ENCODE peak calls at places on chromosome 2, in six cellular contexts. M, D, L, N, Q and W are unnamed samples.

GRCh38 chr2:55363636-55364035 is 56.0 kb downstream of the CCDC88A start:
- DNase-seq in M (no peak), D (no peak), L (no peak), N (no peak), Q (no peak), W (no peak)

GRCh38 chr2:130799295-130799694 is 37.4 kb upstream of the ARHGEF4 start:
- DNase-seq in M (no peak), D (no peak), L (no peak), N (no peak), Q (no peak), W (no peak)

GRCh38 chr2:241753493-241753892 is 19.1 kb downstream of the D2HGDH start:
- DNase-seq in M (no peak), D (no peak), L (no peak), N (no peak), Q (no peak), W (no peak)

GRCh38 chr2:207385903-207386302 is 143.9 kb upstream of the CREB1 start:
- DNase-seq in M (no peak), D (no peak), L (no peak), N (no peak), Q (no peak), W (no peak)

GRCh38 chr2:86105252-86105968 is at the start of gene POLR1A:
- DNase-seq in M (peak; percentile 96), D (peak; percentile 90), L (peak; percentile 65), N (peak; percentile 90), Q (peak; percentile 92), W (peak; percentile 87)

GRCh38 chr2:12326449-12327190 is 390.1 kb upstream of the TRIB2 start:
- DNase-seq in M (no peak), D (no peak), L (no peak), N (no peak), Q (no peak), W (no peak)

GRCh38 chr2:18599509-18600254 is 10.3 kb upstream of the NT5C1B start:
- DNase-seq in M (no peak), D (no peak), L (no peak), N (no peak), Q (no peak), W (no peak)

GRCh38 chr2:164574931-164575330 is 46.4 kb downstream of the GRB14 start:
- DNase-seq in M (no peak), D (no peak), L (no peak), N (no peak), Q (no peak), W (no peak)

GRCh38 chr2:241074065-241074818 is 27.8 kb downstream of the MTERF4 start:
- DNase-seq in M (no peak), D (no peak), L (no peak), N (no peak), Q (no peak), W (no peak)

GRCh38 chr2:5932556-5933469 is 240.6 kb downstream of the SOX11 start:
- DNase-seq in M (no peak), D (no peak), L (no peak), N (peak; percentile 87), Q (no peak), W (no peak)

GRCh38 chr2:219254590-219255219 is 987 bp upstream of the TUBA4A start:
- DNase-seq in M (no peak), D (no peak), L (no peak), N (no peak), Q (no peak), W (no peak)

GRCh38 chr2:168461942-168462331 is 5.9 kb downstream of the CERS6 start:
- DNase-seq in M (no peak), D (no peak), L (no peak), N (no peak), Q (no peak), W (no peak)

GRCh38 chr2:95730813-95731212 is 139.0 kb downstream of the TRIM43 start:
- DNase-seq in M (no peak), D (no peak), L (peak; percentile 45), N (no peak), Q (no peak), W (no peak)

GRCh38 chr2:102520801-102521200 is 47.8 kb downstream of the SLC9A4 start:
- DNase-seq in M (no peak), D (no peak), L (no peak), N (no peak), Q (no peak), W (no peak)

GRCh38 chr2:180519276-180519675 is 461.1 kb upstream of the UBE2E3 start:
- DNase-seq in M (peak; percentile 29), D (no peak), L (no peak), N (no peak), Q (no peak), W (no peak)

GRCh38 chr2:197804758-197805597 is 585 bp downstream of the PLCL1 start:
- DNase-seq in M (no peak), D (peak; percentile 44), L (peak; percentile 17), N (no peak), Q (peak; percentile 77), W (peak; percentile 28)

GRCh38 chr2:39679805-39680204 is 14.1 kb downstream of the TMEM178A start:
- DNase-seq in M (no peak), D (no peak), L (no peak), N (no peak), Q (no peak), W (no peak)

GRCh38 chr2:18800240-18800971 is 211.0 kb upstream of the NT5C1B start:
- DNase-seq in M (no peak), D (no peak), L (no peak), N (peak; percentile 63), Q (no peak), W (no peak)

GRCh38 chr2:47264183-47264582 is 109.1 kb upstream of the STPG4 start:
- DNase-seq in M (peak; percentile 22), D (no peak), L (no peak), N (no peak), Q (no peak), W (no peak)

GRCh38 chr2:112056626-112056987 is 1.5 kb downstream of the TMEM87B start:
- DNase-seq in M (no peak), D (no peak), L (no peak), N (no peak), Q (no peak), W (no peak)

GRCh38 chr2:112055110-112055832 is at the start of gene TMEM87B:
- DNase-seq in M (peak; percentile 97), D (peak; percentile 94), L (peak; percentile 90), N (peak; percentile 98), Q (peak; percentile 99), W (peak; percentile 99)

GRCh38 chr2:112059671-112060070 is 4.6 kb downstream of the TMEM87B start:
- DNase-seq in M (no peak), D (no peak), L (no peak), N (no peak), Q (no peak), W (no peak)

GRCh38 chr2:112053917-112054846 is 887 bp upstream of the TMEM87B start:
- DNase-seq in M (peak; percentile 96), D (peak; percentile 99), L (peak; percentile 85), N (peak; percentile 99), Q (peak; percentile 99), W (peak; percentile 99)

DNA sequence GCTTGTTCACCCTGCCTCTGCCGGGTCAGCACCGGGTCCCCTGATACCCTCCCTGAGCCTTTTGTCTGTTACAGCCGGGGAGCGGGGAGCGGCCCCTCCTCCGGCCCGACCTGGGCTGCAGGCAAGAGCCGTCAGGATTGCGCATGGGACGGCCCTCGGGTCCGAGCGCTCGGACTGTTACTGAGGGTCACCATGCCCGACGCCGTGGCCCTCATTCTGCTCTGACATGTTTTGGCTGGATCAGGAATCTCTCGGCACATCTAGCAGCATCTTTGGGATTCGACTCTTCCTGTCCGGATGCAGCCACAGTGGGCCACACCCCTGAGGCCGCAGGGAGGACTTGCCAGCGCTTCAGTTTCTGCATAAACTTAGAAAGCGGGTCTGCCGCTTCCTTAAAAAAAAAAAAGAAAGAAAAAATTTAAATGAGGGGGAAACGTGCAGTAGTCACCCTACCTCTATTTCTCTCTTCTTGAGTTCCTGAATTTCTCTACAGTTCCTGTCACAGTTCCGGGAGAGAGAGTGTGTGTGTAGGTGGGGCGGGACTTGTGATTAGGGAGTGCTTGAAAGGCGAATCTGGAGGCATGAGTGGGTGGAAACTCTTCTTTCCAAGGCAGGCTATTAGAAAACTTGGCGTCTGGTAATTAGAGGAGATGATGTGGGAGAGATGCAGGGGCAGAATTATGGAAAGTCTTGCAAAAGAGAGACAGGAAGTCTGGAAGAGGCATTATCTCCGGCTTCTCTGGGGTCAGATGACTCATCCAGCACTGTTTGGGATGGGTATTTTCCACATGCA is 960 bp downstream of the TMEM87B start:
- DNase-seq in M (peak; percentile 72), D (peak; percentile 73), L (peak; percentile 23), N (peak; percentile 60), Q (peak; percentile 86), W (peak; percentile 61)
- TF ChIP-seq POLR2A in M (no peak), D (no peak), L (peak; percentile 0), N (no peak), Q (no peak), W (no peak)

GRCh38 chr2:237687666-237688065 is 60.3 kb downstream of the LRRFIP1 start:
- DNase-seq in M (peak; percentile 83), D (peak; percentile 93), L (no peak), N (peak; percentile 67), Q (peak; percentile 97), W (peak; percentile 95)
- TF ChIP-seq EP300 in M (no peak), D (peak; percentile 87), L (no peak), N (peak; percentile 9), Q (no peak), W (peak; percentile 94)

GRCh38 chr2:128367601-128368359 is 49.1 kb upstream of the HS6ST1 start:
- DNase-seq in M (no peak), D (no peak), L (no peak), N (no peak), Q (peak; percentile 56), W (no peak)

GRCh38 chr2:128363991-128364390 is 45.3 kb upstream of the HS6ST1 start:
- DNase-seq in M (no peak), D (no peak), L (no peak), N (no peak), Q (no peak), W (peak; percentile 17)

GRCh38 chr2:128366746-128367511 is 48.3 kb upstream of the HS6ST1 start:
- DNase-seq in M (no peak), D (no peak), L (no peak), N (no peak), Q (no peak), W (no peak)

GRCh38 chr2:128364441-128364911 is 45.8 kb upstream of the HS6ST1 start:
- DNase-seq in M (no peak), D (no peak), L (no peak), N (no peak), Q (peak; percentile 50), W (peak; percentile 10)

DNA sequence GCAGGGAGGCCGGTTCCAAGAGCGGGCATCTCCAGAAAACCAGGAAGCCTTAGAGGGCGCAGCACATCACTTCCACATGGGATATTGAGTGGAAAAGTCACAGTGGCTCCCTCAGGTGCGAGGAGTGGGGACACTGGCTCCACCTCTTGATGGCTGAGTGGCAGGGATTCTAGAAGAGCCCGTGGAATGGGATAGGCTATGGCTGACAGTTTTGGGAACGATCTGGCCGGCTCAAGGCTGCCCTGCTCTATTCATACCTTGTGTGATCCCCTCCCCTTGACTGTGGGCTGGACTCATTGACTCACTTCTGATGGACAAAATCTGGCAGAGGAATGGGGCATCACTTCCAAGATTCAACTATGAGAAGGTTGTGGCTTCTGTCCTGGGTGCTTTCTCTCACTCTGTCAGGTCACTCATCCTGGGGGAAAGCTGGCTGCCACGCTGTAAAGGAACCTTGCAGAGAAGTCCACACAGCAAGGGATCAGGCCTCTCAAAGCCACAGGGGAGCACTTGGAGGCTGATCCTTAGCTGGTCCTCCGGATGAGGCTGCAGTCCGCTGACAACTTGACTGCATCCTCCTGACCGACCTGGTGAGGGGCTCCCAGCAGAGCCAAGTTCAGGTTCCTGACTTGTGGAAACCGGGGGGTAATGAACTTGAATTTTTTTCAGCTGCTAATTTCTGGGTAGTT is 46.7 kb upstream of the HS6ST1 start:
- DNase-seq in M (no peak), D (no peak), L (no peak), N (no peak), Q (no peak), W (no peak)
- TF ChIP-seq POLR2A in M (no peak), D (no peak), L (no peak), N (no peak), Q (no peak), W (no peak)

GRCh38 chr2:70852824-70853223 is 17.2 kb upstream of the CD207 start:
- DNase-seq in M (no peak), D (no peak), L (no peak), N (no peak), Q (no peak), W (no peak)
- TF ChIP-seq EP300 in M (no peak), D (no peak), L (no peak), N (no peak), Q (no peak), W (no peak)